ENCODE peak calls at places on chromosome 7, in five cellular contexts. One of them, this sample, is unnamed.

GRCh38 chr7:47782022-47782421 is 166.2 kb downstream of the PKD1L1 start:
- DNase-seq in neural progenitor cell: no peak
- DNase-seq in IMR-90: peak; percentile 33
- DNase-seq in keratinocyte: no peak
- DNase-seq in GM12878: no peak
- DNase-seq in this sample: no peak

GRCh38 chr7:2607122-2607912 is 24.5 kb upstream of the TTYH3 start:
- DNase-seq in neural progenitor cell: no peak
- DNase-seq in IMR-90: no peak
- DNase-seq in keratinocyte: no peak
- DNase-seq in GM12878: no peak
- DNase-seq in this sample: peak; percentile 71

GRCh38 chr7:28889290-28889689 is 68.8 kb downstream of the TRIL start:
- DNase-seq in neural progenitor cell: peak; percentile 50
- DNase-seq in IMR-90: no peak
- DNase-seq in keratinocyte: no peak
- DNase-seq in GM12878: no peak
- DNase-seq in this sample: no peak

GRCh38 chr7:37352974-37353948 is 95.4 kb downstream of the ELMO1 start:
- DNase-seq in neural progenitor cell: peak; percentile 31
- DNase-seq in IMR-90: no peak
- DNase-seq in keratinocyte: no peak
- DNase-seq in GM12878: no peak
- DNase-seq in this sample: peak; percentile 29

GRCh38 chr7:119949053-119949452 is 323.9 kb upstream of the KCND2 start:
- DNase-seq in neural progenitor cell: no peak
- DNase-seq in IMR-90: no peak
- DNase-seq in keratinocyte: no peak
- DNase-seq in GM12878: no peak
- DNase-seq in this sample: no peak

GRCh38 chr7:104839842-104840241 is 174.2 kb upstream of the KMT2E start:
- DNase-seq in neural progenitor cell: no peak
- DNase-seq in IMR-90: no peak
- DNase-seq in keratinocyte: no peak
- DNase-seq in GM12878: no peak
- DNase-seq in this sample: no peak

GRCh38 chr7:108525327-108525984 is 479 bp downstream of the PNPLA8 start:
- DNase-seq in neural progenitor cell: peak; percentile 92
- DNase-seq in IMR-90: peak; percentile 82
- DNase-seq in keratinocyte: peak; percentile 48
- DNase-seq in GM12878: no peak
- DNase-seq in this sample: peak; percentile 84

GRCh38 chr7:44384586-44385383 is 59.4 kb upstream of the CAMK2B start:
- DNase-seq in neural progenitor cell: no peak
- DNase-seq in IMR-90: no peak
- DNase-seq in keratinocyte: no peak
- DNase-seq in GM12878: no peak
- DNase-seq in this sample: peak; percentile 13

GRCh38 chr7:73742753-73743641 is 4.4 kb upstream of the ABHD11 start:
- DNase-seq in neural progenitor cell: peak; percentile 96
- DNase-seq in IMR-90: no peak
- DNase-seq in keratinocyte: no peak
- DNase-seq in GM12878: no peak
- DNase-seq in this sample: peak; percentile 99

GRCh38 chr7:95736635-95737034 is 35.7 kb upstream of the DYNC1I1 start:
- DNase-seq in neural progenitor cell: no peak
- DNase-seq in IMR-90: no peak
- DNase-seq in keratinocyte: no peak
- DNase-seq in GM12878: no peak
- DNase-seq in this sample: no peak

GRCh38 chr7:75966209-75966961 is 28.0 kb downstream of the TMEM120A start:
- DNase-seq in neural progenitor cell: no peak
- DNase-seq in IMR-90: no peak
- DNase-seq in keratinocyte: no peak
- DNase-seq in GM12878: no peak
- DNase-seq in this sample: peak; percentile 42

GRCh38 chr7:73966062-73966940 is 61.7 kb upstream of the ELN start:
- DNase-seq in neural progenitor cell: no peak
- DNase-seq in IMR-90: no peak
- DNase-seq in keratinocyte: no peak
- DNase-seq in GM12878: no peak
- DNase-seq in this sample: peak; percentile 3

GRCh38 chr7:43647314-43647691 is 64.4 kb downstream of the STK17A start:
- DNase-seq in neural progenitor cell: peak; percentile 72
- DNase-seq in IMR-90: peak; percentile 89
- DNase-seq in keratinocyte: no peak
- DNase-seq in GM12878: no peak
- DNase-seq in this sample: no peak

GRCh38 chr7:45469103-45469502 is 105.1 kb upstream of the ADCY1 start:
- DNase-seq in neural progenitor cell: no peak
- DNase-seq in IMR-90: no peak
- DNase-seq in keratinocyte: no peak
- DNase-seq in GM12878: no peak
- DNase-seq in this sample: no peak

GRCh38 chr7:45470031-45470430 is 104.1 kb upstream of the ADCY1 start:
- DNase-seq in neural progenitor cell: no peak
- DNase-seq in IMR-90: no peak
- DNase-seq in keratinocyte: no peak
- DNase-seq in GM12878: no peak
- DNase-seq in this sample: no peak
- H3K9ac ChIP-seq in neural progenitor cell: no peak overlapping the region
- H3K9ac ChIP-seq in IMR-90: no peak overlapping the region
- H3K9ac ChIP-seq in keratinocyte: no peak overlapping the region
- H3K9ac ChIP-seq in GM12878: no peak overlapping the region
- H3K9ac ChIP-seq in this sample: no peak overlapping the region

DNA sequence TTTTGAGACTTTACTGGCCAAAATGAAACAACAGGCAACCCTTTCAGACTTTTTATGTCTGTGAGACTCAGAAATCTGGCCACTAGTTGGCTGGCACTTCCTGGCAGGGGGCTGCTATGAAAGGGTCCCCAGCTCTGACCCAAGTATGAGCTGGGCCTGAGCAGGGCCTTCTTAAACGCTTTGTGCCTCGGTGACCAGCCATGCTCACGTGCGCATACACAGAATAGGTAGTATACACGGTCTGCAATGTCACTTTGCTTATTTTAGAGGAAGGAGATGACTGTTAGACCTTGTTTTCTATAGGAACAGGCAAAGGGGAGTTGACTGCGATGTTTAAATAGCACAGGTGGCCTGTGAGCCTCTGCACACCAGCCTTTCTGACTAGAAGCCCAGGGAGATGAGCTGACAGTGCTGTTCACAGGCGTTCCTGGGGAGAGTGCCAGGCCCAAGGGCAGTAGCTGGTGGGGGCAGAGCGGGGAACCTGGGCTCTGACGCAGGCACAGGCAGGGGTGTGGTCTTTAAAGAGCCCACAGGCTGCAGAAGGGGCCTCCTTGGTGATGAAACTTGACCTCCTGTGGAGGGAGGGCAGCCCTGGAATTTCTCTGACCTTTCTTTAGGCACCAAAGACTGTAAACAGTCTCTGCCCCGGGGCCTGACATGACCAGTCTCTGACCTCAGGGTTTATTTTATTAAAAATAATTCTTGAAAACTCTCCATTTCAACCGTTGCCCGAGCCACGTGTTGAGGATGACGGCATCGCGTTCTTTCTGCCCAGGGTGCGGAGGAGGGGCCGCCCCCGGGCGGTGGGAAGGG is 129.4 kb downstream of the VIPR2 start:
- DNase-seq in neural progenitor cell: no peak
- DNase-seq in IMR-90: no peak
- DNase-seq in keratinocyte: no peak
- DNase-seq in GM12878: no peak
- DNase-seq in this sample: no peak
- H3K4me1 ChIP-seq in neural progenitor cell: peaks cover 16% of the 10 kb centered on the region
- H3K4me1 ChIP-seq in IMR-90: peaks cover 7% of the 10 kb centered on the region
- H3K4me1 ChIP-seq in keratinocyte: no peaks in the 10 kb centered on the region
- H3K4me1 ChIP-seq in GM12878: no peaks in the 10 kb centered on the region
- H3K4me1 ChIP-seq in this sample: no peaks in the 10 kb centered on the region

DNA sequence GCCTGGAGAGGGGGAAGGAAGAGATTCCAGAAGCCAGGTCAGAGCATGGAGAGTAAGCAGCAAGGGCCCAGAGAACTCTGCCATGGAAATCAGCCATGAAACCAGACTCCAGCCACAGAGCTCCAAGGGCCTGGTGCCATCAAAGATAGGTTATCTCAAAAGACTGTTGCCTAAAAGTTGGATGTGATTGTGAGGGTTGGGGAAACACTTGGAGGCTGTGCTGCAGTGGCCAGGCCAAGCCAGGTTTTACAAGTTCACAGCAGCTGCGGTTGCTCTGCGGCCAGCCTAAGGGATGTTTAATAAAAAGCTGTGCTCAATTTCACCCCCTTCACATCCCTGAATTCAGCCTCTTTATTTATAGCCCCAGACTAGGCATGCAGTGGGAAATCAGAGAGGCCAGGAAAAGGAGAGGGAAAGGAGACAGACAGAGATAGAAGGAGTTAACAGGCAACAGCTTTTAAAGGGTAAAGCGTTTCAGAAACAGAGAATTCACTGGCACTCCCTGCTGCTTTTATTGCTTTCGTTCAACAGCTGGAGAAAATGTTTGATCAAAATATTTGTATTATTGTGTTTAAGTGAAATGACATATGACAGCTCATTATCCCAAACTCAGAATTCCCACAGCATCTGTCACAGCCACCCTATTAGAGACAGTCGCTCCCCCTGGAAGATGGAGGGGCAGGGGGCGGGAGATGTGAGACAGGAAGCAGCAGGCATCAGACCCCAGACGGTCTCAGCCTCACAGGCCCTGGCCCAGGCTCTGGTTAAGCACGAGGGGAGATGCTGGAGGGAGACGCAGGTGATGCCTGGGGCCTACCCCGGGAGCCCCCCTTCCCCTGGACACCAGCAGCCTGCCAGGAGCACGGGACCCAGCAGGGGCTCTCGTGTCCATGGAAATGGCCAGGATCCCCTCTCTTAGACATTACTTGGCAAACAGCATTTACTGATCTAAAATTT is 140.1 kb downstream of the GLI3 start:
- DNase-seq in neural progenitor cell: no peak
- DNase-seq in IMR-90: peak; percentile 53
- DNase-seq in keratinocyte: no peak
- DNase-seq in GM12878: no peak
- DNase-seq in this sample: no peak
- H3K9ac ChIP-seq in neural progenitor cell: no peak overlapping the region
- H3K9ac ChIP-seq in IMR-90: peak overlapping the region; percentile 39
- H3K9ac ChIP-seq in keratinocyte: peak overlapping the region; percentile 42
- H3K9ac ChIP-seq in GM12878: no peak overlapping the region
- H3K9ac ChIP-seq in this sample: no peak overlapping the region

GRCh38 chr7:122597277-122597676 is 101.6 kb downstream of the RNF133 start:
- DNase-seq in neural progenitor cell: no peak
- DNase-seq in IMR-90: no peak
- DNase-seq in keratinocyte: no peak
- DNase-seq in GM12878: no peak
- DNase-seq in this sample: no peak
- H3K4me1 ChIP-seq in neural progenitor cell: peaks cover 35% of the 10 kb centered on the region
- H3K4me1 ChIP-seq in IMR-90: no peaks in the 10 kb centered on the region
- H3K4me1 ChIP-seq in keratinocyte: no peaks in the 10 kb centered on the region
- H3K4me1 ChIP-seq in GM12878: no peaks in the 10 kb centered on the region
- H3K4me1 ChIP-seq in this sample: no peaks in the 10 kb centered on the region

GRCh38 chr7:135925205-135925604 is 52.0 kb downstream of the MTPN start:
- DNase-seq in neural progenitor cell: no peak
- DNase-seq in IMR-90: peak; percentile 16
- DNase-seq in keratinocyte: no peak
- DNase-seq in GM12878: no peak
- DNase-seq in this sample: no peak

GRCh38 chr7:135922263-135922662 is 54.9 kb downstream of the MTPN start:
- DNase-seq in neural progenitor cell: no peak
- DNase-seq in IMR-90: no peak
- DNase-seq in keratinocyte: no peak
- DNase-seq in GM12878: no peak
- DNase-seq in this sample: no peak

GRCh38 chr7:135920478-135920877 is 56.7 kb downstream of the MTPN start:
- DNase-seq in neural progenitor cell: no peak
- DNase-seq in IMR-90: no peak
- DNase-seq in keratinocyte: no peak
- DNase-seq in GM12878: no peak
- DNase-seq in this sample: no peak

GRCh38 chr7:135923700-135924261 is 53.4 kb downstream of the MTPN start:
- DNase-seq in neural progenitor cell: no peak
- DNase-seq in IMR-90: peak; percentile 96
- DNase-seq in keratinocyte: peak; percentile 40
- DNase-seq in GM12878: no peak
- DNase-seq in this sample: no peak

GRCh38 chr7:135924302-135924701 is 52.9 kb downstream of the MTPN start:
- DNase-seq in neural progenitor cell: no peak
- DNase-seq in IMR-90: peak; percentile 2
- DNase-seq in keratinocyte: no peak
- DNase-seq in GM12878: no peak
- DNase-seq in this sample: no peak
- H3K9ac ChIP-seq in neural progenitor cell: no peak overlapping the region
- H3K9ac ChIP-seq in IMR-90: no peak overlapping the region
- H3K9ac ChIP-seq in keratinocyte: no peak overlapping the region
- H3K9ac ChIP-seq in GM12878: no peak overlapping the region
- H3K9ac ChIP-seq in this sample: no peak overlapping the region

GRCh38 chr7:84137812-84138211 is 56.8 kb downstream of the SEMA3A start:
- DNase-seq in neural progenitor cell: no peak
- DNase-seq in IMR-90: peak; percentile 24
- DNase-seq in keratinocyte: no peak
- DNase-seq in GM12878: no peak
- DNase-seq in this sample: no peak
- H3K4me1 ChIP-seq in neural progenitor cell: peaks cover 5% of the 10 kb centered on the region
- H3K4me1 ChIP-seq in IMR-90: peaks cover 5% of the 10 kb centered on the region
- H3K4me1 ChIP-seq in keratinocyte: no peaks in the 10 kb centered on the region
- H3K4me1 ChIP-seq in GM12878: no peaks in the 10 kb centered on the region
- H3K4me1 ChIP-seq in this sample: no peaks in the 10 kb centered on the region

GRCh38 chr7:50304158-50304910 is at the start of gene IKZF1:
- DNase-seq in neural progenitor cell: peak; percentile 80
- DNase-seq in IMR-90: no peak
- DNase-seq in keratinocyte: no peak
- DNase-seq in GM12878: no peak
- DNase-seq in this sample: peak; percentile 58

GRCh38 chr7:50306491-50307367 is 2.2 kb downstream of the IKZF1 start:
- DNase-seq in neural progenitor cell: peak; percentile 23
- DNase-seq in IMR-90: no peak
- DNase-seq in keratinocyte: no peak
- DNase-seq in GM12878: no peak
- DNase-seq in this sample: no peak

GRCh38 chr7:50307368-50308012 is 3.0 kb downstream of the IKZF1 start:
- DNase-seq in neural progenitor cell: peak; percentile 48
- DNase-seq in IMR-90: no peak
- DNase-seq in keratinocyte: no peak
- DNase-seq in GM12878: no peak
- DNase-seq in this sample: no peak

GRCh38 chr7:50304911-50305621 is 550 bp downstream of the IKZF1 start:
- DNase-seq in neural progenitor cell: peak; percentile 43
- DNase-seq in IMR-90: no peak
- DNase-seq in keratinocyte: no peak
- DNase-seq in GM12878: no peak
- DNase-seq in this sample: no peak

DNA sequence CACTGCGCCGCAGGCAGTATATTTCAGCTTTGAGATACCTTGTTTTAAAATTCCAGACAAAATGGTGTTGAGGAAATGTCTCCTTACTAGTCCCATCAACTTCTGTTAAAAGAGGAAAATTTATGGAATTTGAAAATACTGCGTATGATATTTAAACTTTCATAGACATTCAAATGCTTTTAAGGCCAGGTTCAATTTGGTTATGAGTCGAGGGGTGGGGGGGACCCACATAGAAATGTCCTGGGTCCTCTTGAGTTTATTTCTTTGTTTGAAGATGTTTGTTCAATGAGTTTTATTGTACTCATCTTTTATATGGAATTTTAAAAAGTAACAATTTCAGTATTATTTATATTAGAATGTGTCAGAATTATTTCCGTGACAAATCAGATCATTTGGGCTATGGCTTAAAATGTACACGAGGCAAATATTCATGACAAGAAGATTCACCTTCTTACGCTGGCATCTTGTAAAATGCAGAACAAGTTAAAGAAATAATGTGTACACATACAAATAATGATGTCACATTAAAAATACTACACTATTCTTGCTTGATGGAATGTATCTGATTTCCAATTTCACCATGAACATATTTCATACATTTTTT is 1.3 kb downstream of the IKZF1 start:
- DNase-seq in neural progenitor cell: no peak
- DNase-seq in IMR-90: no peak
- DNase-seq in keratinocyte: no peak
- DNase-seq in GM12878: no peak
- DNase-seq in this sample: no peak
- H3K9ac ChIP-seq in neural progenitor cell: no peak overlapping the region
- H3K9ac ChIP-seq in IMR-90: no peak overlapping the region
- H3K9ac ChIP-seq in keratinocyte: no peak overlapping the region
- H3K9ac ChIP-seq in GM12878: peak overlapping the region; percentile 50
- H3K9ac ChIP-seq in this sample: peak overlapping the region; percentile 46